ENCODE peak calls at places on chromosome 10, in six cellular contexts. U, A, W, Q, I and P are unnamed samples.

GRCh38 chr10:77909755-77910375 is 16.7 kb downstream of the DLG5 start:
- DNase-seq in W (no peak), A (no peak), I (peak; percentile 85), Q (peak; percentile 17), U (peak; percentile 84), P (no peak)

GRCh38 chr10:59830601-59831259 is 75.6 kb downstream of the CCDC6 start:
- DNase-seq in Q (peak; percentile 71), A (peak; percentile 29), I (peak; percentile 61), U (peak; percentile 56), W (peak; percentile 70), P (peak; percentile 55)

GRCh38 chr10:25557136-25557535 is 376.9 kb upstream of the MYO3A start:
- DNase-seq in A (no peak), Q (no peak), W (no peak), I (peak; percentile 20), U (no peak), P (no peak)

GRCh38 chr10:107083388-107084009 is 81.0 kb downstream of the SORCS1 start:
- DNase-seq in A (no peak), I (no peak), Q (no peak), U (no peak), W (no peak), P (no peak)

GRCh38 chr10:62082729-62083412 is 181.4 kb downstream of the ARID5B start:
- DNase-seq in Q (no peak), A (no peak), U (peak; percentile 74), W (no peak), I (peak; percentile 75), P (peak; percentile 36)

GRCh38 chr10:69864321-69864720 is 62.6 kb downstream of the COL13A1 start:
- DNase-seq in W (no peak), I (peak; percentile 78), A (no peak), U (peak; percentile 93), Q (no peak), P (no peak)

GRCh38 chr10:88117227-88117626 is 253.8 kb downstream of the PTEN start:
- DNase-seq in W (no peak), U (no peak), A (no peak), Q (no peak), I (no peak), P (no peak)

GRCh38 chr10:8288600-8288999 is 234.1 kb downstream of the GATA3 start:
- DNase-seq in W (no peak), A (no peak), U (no peak), Q (no peak), I (no peak), P (no peak)

GRCh38 chr10:34078798-34079470 is 736.2 kb downstream of the PARD3 start:
- DNase-seq in W (no peak), A (no peak), I (no peak), Q (no peak), U (no peak), P (no peak)

GRCh38 chr10:61896854-61897661 is 4.4 kb upstream of the ARID5B start:
- DNase-seq in W (peak; percentile 78), Q (peak; percentile 83), U (peak; percentile 27), A (peak; percentile 68), I (peak; percentile 67), P (peak; percentile 94)

GRCh38 chr10:103569877-103570276 is 76.4 kb downstream of the NEURL1 start:
- DNase-seq in U (no peak), I (peak; percentile 28), W (no peak), Q (no peak), A (no peak), P (no peak)

GRCh38 chr10:118511720-118512119 is 83.7 kb downstream of the PRLHR start:
- DNase-seq in U (no peak), A (no peak), I (no peak), Q (no peak), W (no peak), P (no peak)

GRCh38 chr10:17386021-17386420 is 68.4 kb downstream of the ST8SIA6 start:
- DNase-seq in U (no peak), W (no peak), Q (no peak), A (no peak), I (no peak), P (no peak)
- H4K91ac ChIP-seq in U (no peak overlapping the region), W (no peak overlapping the region), Q (no peak overlapping the region), A (no peak overlapping the region), I (no peak overlapping the region), P (peak overlapping the region; percentile 26)

DNA sequence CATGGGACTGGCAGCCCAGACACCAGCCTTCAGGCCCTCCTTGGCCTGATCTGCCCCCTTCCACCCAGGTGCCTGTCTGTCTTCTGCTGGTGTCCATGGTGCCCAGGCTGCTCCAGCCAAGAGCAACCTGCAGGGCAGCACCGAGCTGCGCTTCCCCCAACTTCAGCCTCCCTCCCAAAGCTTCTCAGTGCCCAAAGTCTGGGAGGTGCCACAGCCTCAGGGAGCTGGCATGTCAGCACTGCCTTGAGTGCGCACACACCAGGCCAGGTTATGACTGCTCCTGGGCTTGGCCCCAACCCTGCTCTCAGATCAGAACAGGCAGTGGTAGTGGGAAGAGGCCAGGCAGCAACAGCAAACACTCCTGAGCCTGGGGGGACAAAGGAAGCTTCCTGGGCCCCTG is 304.6 kb upstream of the NRG3 start:
- DNase-seq in W (no peak), U (no peak), Q (no peak), A (no peak), I (no peak), P (no peak)
- H2AFZ ChIP-seq in W (no peak overlapping the region), U (no peak overlapping the region), Q (no peak overlapping the region), A (no peak overlapping the region), I (no peak overlapping the region), P (no peak overlapping the region)

GRCh38 chr10:125102821-125103220 is 57.5 kb downstream of the CTBP2 start:
- DNase-seq in W (no peak), Q (no peak), U (no peak), I (no peak), A (no peak), P (peak; percentile 28)
- H2AK5ac ChIP-seq in W (no peak overlapping the region), Q (no peak overlapping the region), U (peak overlapping the region; percentile 43), I (no peak overlapping the region), A (no peak overlapping the region), P (no peak overlapping the region)

GRCh38 chr10:74097776-74098175 is 52.9 kb downstream of the AP3M1 start:
- DNase-seq in I (no peak), W (no peak), A (no peak), U (peak; percentile 29), Q (no peak), P (no peak)

GRCh38 chr10:74094231-74094630 is 56.4 kb downstream of the AP3M1 start:
- DNase-seq in I (no peak), U (no peak), A (no peak), Q (no peak), W (no peak), P (peak; percentile 94)

GRCh38 chr10:74099836-74100235 is 50.8 kb downstream of the AP3M1 start:
- DNase-seq in Q (no peak), U (no peak), W (no peak), A (no peak), I (no peak), P (no peak)

GRCh38 chr10:74093530-74094164 is 57.0 kb downstream of the AP3M1 start:
- DNase-seq in Q (no peak), A (no peak), I (no peak), U (no peak), W (no peak), P (peak; percentile 89)

GRCh38 chr10:74096777-74097176 is 53.9 kb downstream of the AP3M1 start:
- DNase-seq in Q (no peak), W (no peak), U (no peak), A (no peak), I (no peak), P (no peak)
- H4K91ac ChIP-seq in Q (no peak overlapping the region), W (no peak overlapping the region), U (no peak overlapping the region), A (no peak overlapping the region), I (no peak overlapping the region), P (no peak overlapping the region)

GRCh38 chr10:23412223-23412622 is 26.7 kb upstream of the OTUD1 start:
- DNase-seq in Q (no peak), U (peak; percentile 48), I (peak; percentile 81), A (no peak), W (no peak), P (no peak)
- H2AFZ ChIP-seq in Q (no peak overlapping the region), U (no peak overlapping the region), I (no peak overlapping the region), A (no peak overlapping the region), W (no peak overlapping the region), P (no peak overlapping the region)

DNA sequence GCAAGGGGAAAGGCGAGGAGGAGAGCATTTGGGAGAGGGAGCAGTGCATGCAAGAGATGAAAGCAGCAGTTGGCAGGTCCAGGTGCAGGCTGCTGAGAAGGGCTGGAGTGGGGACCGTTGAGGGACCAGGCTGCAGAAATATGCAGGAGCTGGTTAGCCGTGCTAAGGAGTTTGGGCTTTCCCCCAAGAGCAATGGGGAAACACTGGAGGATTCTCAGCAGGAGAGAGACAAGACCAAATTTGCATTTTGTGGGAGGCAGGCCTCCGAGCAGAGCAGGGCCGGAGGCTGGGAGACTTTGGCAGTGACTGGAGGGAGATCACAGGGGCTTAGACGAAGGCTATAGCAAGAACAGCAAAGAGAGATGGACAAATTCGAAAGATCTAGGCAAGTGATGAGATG is 11.8 kb downstream of the BTBD16 start:
- DNase-seq in Q (no peak), A (no peak), I (no peak), U (no peak), W (no peak), P (no peak)
- H2AK5ac ChIP-seq in Q (no peak overlapping the region), A (no peak overlapping the region), I (no peak overlapping the region), U (no peak overlapping the region), W (no peak overlapping the region), P (no peak overlapping the region)

GRCh38 chr10:121290674-121291073 is 307.6 kb downstream of the FGFR2 start:
- DNase-seq in W (no peak), Q (no peak), U (no peak), I (no peak), A (no peak), P (no peak)
- H4K91ac ChIP-seq in W (no peak overlapping the region), Q (no peak overlapping the region), U (no peak overlapping the region), I (no peak overlapping the region), A (no peak overlapping the region), P (no peak overlapping the region)

DNA sequence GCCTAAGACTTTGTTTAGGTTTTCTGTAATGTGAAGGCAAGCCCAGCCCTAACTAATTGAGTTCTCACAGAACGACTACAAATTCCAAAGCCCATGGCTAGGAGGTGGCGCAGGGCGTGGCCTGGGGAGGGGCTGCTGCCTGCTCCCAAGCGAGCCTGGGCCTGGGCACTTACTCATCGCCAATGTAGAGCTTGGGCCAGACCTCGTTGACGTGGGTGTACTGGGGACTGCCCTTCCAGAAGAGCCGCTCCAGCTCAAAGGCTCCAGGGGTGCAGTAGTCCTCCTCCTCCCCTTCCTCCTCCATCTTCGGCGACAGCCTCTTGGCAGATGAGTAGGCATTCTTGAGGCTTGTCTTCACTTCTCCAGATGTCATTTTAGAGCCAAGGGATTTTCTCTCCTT is 53.3 kb upstream of the SAMD8 start:
- DNase-seq in I (no peak), A (no peak), W (no peak), Q (no peak), U (no peak), P (no peak)
- H2AFZ ChIP-seq in I (no peak overlapping the region), A (peak overlapping the region; percentile 94), W (no peak overlapping the region), Q (no peak overlapping the region), U (peak overlapping the region; percentile 34), P (peak overlapping the region; percentile 6)